ENCODE peak calls at places on chromosome 13, in four cellular contexts. R, Y, F and M are unnamed samples.

GRCh38 chr13:113445791-113446487 is 7.3 kb downstream of the ADPRHL1 start:
- DNase-seq in R (no peak), Y (no peak), F (no peak), M (no peak)

GRCh38 chr13:89755729-89756492 is 1591.6 kb upstream of the MIR17HG start:
- DNase-seq in R (no peak), Y (no peak), F (no peak), M (no peak)

GRCh38 chr13:35833571-35834305 is 297.4 kb downstream of the DCLK1 start:
- DNase-seq in R (no peak), Y (no peak), F (no peak), M (peak; percentile 30)

GRCh38 chr13:113969311-113969972 is 4.4 kb downstream of the C13orf46 start:
- DNase-seq in R (no peak), Y (no peak), F (no peak), M (no peak)

GRCh38 chr13:104641309-104641708 is 1575.1 kb upstream of the SLC10A2 start:
- DNase-seq in R (no peak), Y (no peak), F (no peak), M (no peak)

GRCh38 chr13:99985243-99985874 is 3.8 kb downstream of the ZIC2 start:
- DNase-seq in R (peak; percentile 65), Y (no peak), F (no peak), M (no peak)

GRCh38 chr13:58134012-58134411 is 502.5 kb downstream of the PCDH17 start:
- DNase-seq in R (no peak), Y (no peak), F (no peak), M (no peak)

GRCh38 chr13:95002126-95002525 is 289.8 kb upstream of the SOX21 start:
- DNase-seq in R (no peak), Y (no peak), F (no peak), M (no peak)

GRCh38 chr13:43360911-43361605 is 337.7 kb downstream of the DNAJC15 start:
- DNase-seq in R (no peak), Y (no peak), F (no peak), M (no peak)

GRCh38 chr13:33676045-33676699 is 141.8 kb upstream of the RFC3 start:
- DNase-seq in R (no peak), Y (no peak), F (no peak), M (no peak)

GRCh38 chr13:105465745-105466144 is 1069.7 kb downstream of the EFNB2 start:
- DNase-seq in R (no peak), Y (no peak), F (no peak), M (no peak)

GRCh38 chr13:26957163-26957562 is 196.6 kb upstream of the GPR12 start:
- DNase-seq in R (no peak), Y (no peak), F (no peak), M (no peak)

GRCh38 chr13:41263261-41263971 is at the start of gene MTRF1:
- DNase-seq in R (peak; percentile 76), Y (peak; percentile 73), F (peak; percentile 22), M (peak; percentile 74)

GRCh38 chr13:34358811-34359513 is 541.0 kb downstream of the RFC3 start:
- DNase-seq in R (no peak), Y (no peak), F (no peak), M (no peak)

GRCh38 chr13:50676602-50677001 is 166.9 kb downstream of the DLEU7 start:
- DNase-seq in R (no peak), Y (no peak), F (no peak), M (no peak)

GRCh38 chr13:20993661-20994440 is 67.5 kb downstream of the LATS2 start:
- DNase-seq in R (no peak), Y (no peak), F (no peak), M (no peak)

GRCh38 chr13:49569993-49570689 is 15.2 kb downstream of the RCBTB1 start:
- DNase-seq in R (no peak), Y (no peak), F (no peak), M (no peak)

GRCh38 chr13:111789011-111789410 is 277.9 kb upstream of the SOX1 start:
- DNase-seq in R (no peak), Y (no peak), F (no peak), M (no peak)